ENCODE peak calls at places on chromosome 13, in seven cellular contexts. Q is HepG2, V is GM12878, Z is SK-N-SH, C is HCT116, D is K562, N is H1. X is an unnamed sample.

GRCh38 chr13:44004881-44005280 is 125.2 kb downstream of the LACC1 start:
- DNase-seq in C (no peak), N (no peak), V (no peak), Q (no peak), D (no peak), Z (no peak), X (no peak)

GRCh38 chr13:51000058-51000457 is 90.5 kb downstream of the RNASEH2B start:
- DNase-seq in N (no peak), Q (no peak), V (no peak), D (no peak), Z (no peak), C (no peak), X (no peak)

GRCh38 chr13:98782654-98783053 is 30.2 kb upstream of the SLC15A1 start:
- DNase-seq in Z (no peak), Q (no peak), D (no peak), N (no peak), C (no peak), V (no peak), X (no peak)

GRCh38 chr13:48156466-48156865 is 61.6 kb upstream of the MED4 start:
- DNase-seq in C (peak; percentile 13), V (no peak), Q (no peak), Z (no peak), N (peak; percentile 58), D (peak; percentile 19), X (peak; percentile 1)

GRCh38 chr13:34594507-34594906 is 347.6 kb upstream of the NBEA start:
- DNase-seq in N (no peak), D (no peak), Q (no peak), Z (no peak), V (no peak), C (no peak), X (no peak)

GRCh38 chr13:81133066-81133465 is 792.1 kb upstream of the SPRY2 start:
- DNase-seq in C (no peak), V (no peak), N (no peak), Z (no peak), Q (no peak), D (no peak), X (no peak)

GRCh38 chr13:59346861-59347470 is 816.8 kb downstream of the DIAPH3 start:
- DNase-seq in V (no peak), C (no peak), N (no peak), D (no peak), Z (no peak), Q (no peak), X (no peak)

GRCh38 chr13:76210262-76210661 is 574.1 kb downstream of the LMO7 start:
- DNase-seq in Q (no peak), D (no peak), Z (no peak), N (no peak), C (no peak), V (no peak), X (no peak)

GRCh38 chr13:71879129-71879535 is 12.1 kb upstream of the DACH1 start:
- DNase-seq in Z (peak; percentile 33), V (no peak), N (no peak), Q (peak; percentile 27), C (peak; percentile 8), D (no peak), X (peak; percentile 17)

GRCh38 chr13:92843549-92843948 is 383.1 kb upstream of the GPC6 start:
- DNase-seq in N (no peak), Q (no peak), Z (no peak), V (no peak), C (no peak), D (no peak), X (no peak)

GRCh38 chr13:19644947-19645439 is 11.5 kb downstream of the MPHOSPH8 start:
- DNase-seq in D (no peak), Z (no peak), C (no peak), Q (no peak), V (no peak), N (no peak), X (no peak)

GRCh38 chr13:52850396-52851152 is 2.1 kb upstream of the PCDH8 start:
- DNase-seq in Q (peak; percentile 25), N (peak; percentile 94), V (no peak), C (no peak), D (no peak), Z (peak; percentile 71), X (peak; percentile 74)

GRCh38 chr13:31725841-31726240 is 13.5 kb upstream of the RXFP2 start:
- DNase-seq in V (no peak), C (no peak), D (no peak), Z (no peak), N (no peak), Q (no peak), X (no peak)

GRCh38 chr13:84821261-84821660 is 939.0 kb upstream of the SLITRK1 start:
- DNase-seq in D (no peak), N (no peak), Z (peak; percentile 25), C (no peak), Q (no peak), V (no peak), X (no peak)

GRCh38 chr13:57857945-57858344 is 226.4 kb downstream of the PCDH17 start:
- DNase-seq in Q (no peak), N (no peak), Z (no peak), V (no peak), C (no peak), D (no peak), X (no peak)
- TF ChIP-seq JUND in Q (no peak), N (no peak), Z (no peak), V (no peak), C (no peak), D (no peak), X (no peak)

GRCh38 chr13:99958402-99959126 is 13.0 kb downstream of the ZIC5 start:
- DNase-seq in D (no peak), Z (no peak), N (peak; percentile 78), Q (no peak), V (no peak), C (no peak), X (no peak)
- TF ChIP-seq JUND in D (no peak), Z (no peak), N (no peak), Q (no peak), V (no peak), C (no peak), X (no peak)

DNA sequence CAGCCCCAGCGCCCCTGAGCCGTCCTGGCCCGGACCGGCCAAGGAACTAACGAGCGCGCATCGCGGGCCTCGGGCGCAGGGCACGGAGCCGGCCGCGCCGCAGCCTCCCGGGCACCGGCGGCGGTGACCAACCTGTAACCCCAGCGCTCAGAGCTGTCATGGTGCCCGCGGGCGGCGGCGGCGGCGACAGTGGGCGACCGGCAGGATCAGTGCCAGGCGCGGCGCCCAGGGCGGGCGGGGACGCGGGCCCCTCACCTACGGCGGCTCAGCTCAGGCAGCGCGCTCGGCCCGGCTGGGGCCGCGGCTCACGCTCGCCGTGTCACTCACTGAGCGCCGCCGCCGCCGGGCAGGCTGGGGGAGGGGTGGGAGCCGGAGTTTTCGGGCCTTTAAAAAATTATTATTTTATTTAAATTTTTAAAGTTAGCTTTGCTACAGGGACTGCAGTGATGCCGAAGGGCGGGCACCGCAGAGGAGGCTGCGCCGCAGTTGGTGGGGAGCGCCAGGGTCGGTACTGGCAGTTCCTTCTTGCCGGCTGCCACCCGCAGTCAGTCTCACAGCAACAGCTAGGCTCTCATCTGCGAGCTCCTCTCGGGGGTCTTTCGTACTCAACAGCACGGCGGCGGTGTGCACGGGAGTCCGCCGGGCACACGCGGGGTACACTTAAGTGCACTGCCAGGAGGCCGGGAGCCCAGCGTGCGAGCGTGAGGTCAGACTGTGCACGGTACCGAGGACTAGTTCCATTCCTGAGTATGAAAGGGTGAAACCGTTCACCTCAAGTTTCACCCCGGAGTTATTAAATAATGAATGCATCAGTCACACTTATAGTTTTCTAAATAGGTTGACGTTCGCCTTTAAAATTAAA is at the start of gene NALCN:
- DNase-seq in Z (peak; percentile 82), C (no peak), Q (no peak), N (peak; percentile 68), D (no peak), V (no peak), X (peak; percentile 9)
- TF ChIP-seq JUND in Z (no peak), C (no peak), Q (no peak), N (no peak), D (no peak), V (no peak), X (no peak)

GRCh38 chr13:108777421-108778420 is 148.3 kb downstream of the MYO16 start:
- DNase-seq in N (no peak), C (peak; percentile 61), Q (peak; percentile 3), V (no peak), D (no peak), Z (no peak), X (no peak)
- TF ChIP-seq JUND in N (peak; percentile 84), C (peak; percentile 55), Q (no peak), V (no peak), D (no peak), Z (no peak), X (no peak)

DNA sequence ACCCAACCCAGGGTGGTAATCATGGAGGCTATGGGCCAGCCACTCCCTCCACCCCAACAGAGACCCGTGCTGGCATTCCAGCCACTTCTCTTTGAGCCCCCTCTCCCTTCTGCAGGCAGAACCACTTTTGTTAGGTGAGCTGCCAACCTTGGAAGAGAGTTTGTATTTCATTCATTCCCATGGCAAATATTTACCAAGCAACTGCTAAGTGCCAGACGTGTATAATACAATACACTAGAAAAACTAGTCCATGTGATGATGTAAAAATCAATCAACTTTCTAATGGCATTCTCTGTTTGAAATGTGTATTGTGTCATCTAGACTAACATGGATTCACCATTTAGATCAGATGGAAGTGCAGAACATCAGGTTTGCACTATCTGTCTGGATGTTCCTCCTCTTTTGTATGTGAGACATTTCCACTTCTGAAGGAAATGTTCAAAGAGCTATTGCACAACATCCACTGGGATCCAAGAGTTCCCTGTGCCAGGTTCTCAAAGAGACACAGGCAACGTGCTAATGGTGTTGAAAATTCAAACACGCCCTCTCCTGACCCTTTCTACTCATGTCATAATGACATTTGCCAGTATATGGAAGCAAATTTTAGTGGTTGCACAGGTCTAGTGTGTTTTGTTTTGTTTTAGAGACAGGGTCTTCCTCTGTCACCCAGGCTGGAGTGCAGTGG is 5.4 kb downstream of the MLNR start:
- DNase-seq in N (no peak), Q (peak; percentile 29), C (no peak), Z (no peak), D (no peak), V (no peak), X (peak; percentile 73)
- TF ChIP-seq JUND in N (no peak), Q (no peak), C (no peak), Z (no peak), D (no peak), V (no peak), X (no peak)

DNA sequence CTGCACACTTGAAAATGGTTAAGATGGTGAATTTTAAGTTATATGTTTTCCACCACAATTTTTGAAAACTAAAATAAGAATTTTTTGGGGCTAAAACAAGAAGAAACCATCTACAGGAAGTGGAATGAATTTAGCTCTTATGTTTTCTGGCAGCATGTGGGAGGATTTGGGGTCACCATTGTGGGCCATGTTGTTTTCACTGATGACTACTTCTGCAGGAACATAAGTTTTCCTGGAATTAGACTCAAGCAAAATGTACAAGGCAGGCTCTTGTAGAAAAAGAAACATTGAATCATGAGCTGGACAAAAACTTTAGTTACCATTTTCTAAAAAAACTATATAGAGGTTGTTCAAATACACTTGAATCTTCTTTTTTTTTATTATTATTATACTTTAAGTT is 125.3 kb upstream of the C1QTNF9B start:
- DNase-seq in C (no peak), V (no peak), N (no peak), D (no peak), Q (no peak), Z (no peak), X (no peak)
- TF ChIP-seq JUND in C (no peak), V (no peak), N (no peak), D (no peak), Q (no peak), Z (no peak), X (no peak)

X was measured in T47D.